ENCODE peak calls at places on chromosomes 2 and 18, in seven cellular contexts. A is neural progenitor cell; X is prostate gland; C is aorta; S is effector memory CD4-positive, alpha-beta T cell; Y is cardiac muscle cell; F is hepatocyte. R is an unnamed sample. For H3K4me1, the result is how much of the 10 kb centered on the place peaks cover.

GRCh38 chr2:231318954-231319353 is 76.6 kb upstream of the B3GNT7 start:
- DNase-seq in F (no peak), S (no peak), Y (no peak), X (no peak), C (no peak), A (no peak), R (peak)

GRCh38 chr2:196696423-196697073 is 57.0 kb downstream of the CCDC150 start:
- DNase-seq in X (no peak), S (no peak), F (peak), C (no peak), A (no peak), Y (no peak), R (no peak)

GRCh38 chr2:240371461-240372000 is 63.9 kb upstream of the GPC1 start:
- DNase-seq in X (no peak), F (no peak), S (no peak), A (no peak), C (no peak), Y (no peak), R (no peak)

GRCh38 chr2:172282944-172283343 is 144.4 kb upstream of the ITGA6 start:
- DNase-seq in F (peak), Y (no peak), X (no peak), S (no peak), A (no peak), C (peak), R (no peak)

GRCh38 chr2:101808006-101808562 is 110.6 kb downstream of the MAP4K4 start:
- DNase-seq in A (no peak), C (no peak), S (no peak), X (no peak), F (no peak), Y (no peak), R (no peak)

GRCh38 chr2:38554973-38555595 is 47.6 kb downstream of the HNRNPLL start:
- DNase-seq in S (no peak), C (no peak), Y (no peak), A (no peak), X (no peak), F (no peak), R (no peak)

GRCh38 chr2:181876614-181877063 is 14.9 kb upstream of the ITPRID2 start:
- DNase-seq in S (no peak), Y (no peak), A (no peak), X (no peak), C (no peak), F (peak), R (no peak)

GRCh38 chr2:23900927-23901322 is 26.0 kb downstream of the ATAD2B start:
- DNase-seq in S (no peak), A (no peak), X (no peak), F (peak), C (no peak), Y (no peak), R (no peak)

GRCh38 chr18:62877448-62878221 is 162.3 kb downstream of the PHLPP1 start:
- DNase-seq in S (no peak), C (no peak), F (peak), Y (peak), X (no peak), A (peak), R (no peak)

GRCh38 chr2:230757476-230757875 is 44.8 kb downstream of the CAB39 start:
- DNase-seq in S (no peak), A (no peak), F (no peak), C (no peak), X (no peak), Y (no peak), R (no peak)

GRCh38 chr18:32324173-32324572 is 134.3 kb downstream of the MEP1B start:
- DNase-seq in C (no peak), S (no peak), Y (no peak), X (no peak), F (no peak), A (no peak), R (no peak)

GRCh38 chr2:213476641-213477040 is 192.4 kb downstream of the SPAG16 start:
- DNase-seq in C (no peak), A (no peak), S (no peak), Y (no peak), X (no peak), F (no peak), R (no peak)

GRCh38 chr2:9310390-9310789 is 103.8 kb downstream of the ASAP2 start:
- DNase-seq in C (peak), X (no peak), S (no peak), Y (no peak), A (no peak), F (peak), R (peak)

GRCh38 chr2:207156451-207157161 is 9.1 kb downstream of the KLF7 start:
- DNase-seq in C (no peak), Y (no peak), X (no peak), A (no peak), F (no peak), S (no peak), R (no peak)

GRCh38 chr2:10336283-10336682 is 33.6 kb downstream of the HPCAL1 start:
- DNase-seq in C (no peak), S (no peak), A (no peak), X (no peak), Y (no peak), F (no peak), R (no peak)

GRCh38 chr18:68298340-68298739 is 416.6 kb downstream of the TMX3 start:
- DNase-seq in C (no peak), F (no peak), A (no peak), Y (no peak), X (no peak), S (no peak), R (no peak)

GRCh38 chr18:596288-596881 is 403 bp upstream of the CLUL1 start:
- DNase-seq in Y (peak), C (no peak), F (peak), S (no peak), X (peak), A (peak), R (peak)

GRCh38 chr2:127047716-127048617 is 59.0 kb downstream of the BIN1 start:
- DNase-seq in S (no peak), C (peak), F (no peak), A (no peak), Y (no peak), X (no peak), R (peak)

GRCh38 chr18:46462523-46462922 is 194.5 kb downstream of the LOXHD1 start:
- DNase-seq in C (no peak), X (no peak), Y (no peak), A (peak), F (no peak), S (no peak), R (no peak)

GRCh38 chr2:69773201-69773600 is 31.3 kb downstream of the ANXA4 start:
- DNase-seq in Y (no peak), A (no peak), F (peak), C (no peak), X (no peak), S (no peak), R (no peak)

GRCh38 chr2:205721057-205721767 is 38.9 kb downstream of the NRP2 start:
- DNase-seq in C (no peak), X (no peak), S (no peak), Y (no peak), F (no peak), A (peak), R (no peak)

GRCh38 chr2:143891879-143892308 is 628.0 kb downstream of the ZEB2 start:
- DNase-seq in C (no peak), F (no peak), A (peak), S (no peak), Y (no peak), X (no peak), R (no peak)

GRCh38 chr2:9657731-9658130 is 26.9 kb upstream of the YWHAQ start:
- DNase-seq in A (no peak), Y (no peak), F (no peak), S (no peak), X (no peak), C (no peak), R (no peak)

GRCh38 chr2:19738707-19739106 is 163.1 kb downstream of the TTC32 start:
- DNase-seq in Y (no peak), C (peak), A (no peak), X (no peak), S (no peak), F (no peak), R (peak)

GRCh38 chr2:212592695-212593094 is 54.1 kb upstream of the ERBB4 start:
- DNase-seq in X (no peak), F (no peak), Y (no peak), A (no peak), C (no peak), S (no peak), R (no peak)

GRCh38 chr2:10297950-10298349 is 4.8 kb upstream of the HPCAL1 start:
- DNase-seq in Y (no peak), X (no peak), F (peak), S (peak), A (no peak), C (peak), R (no peak)

GRCh38 chr2:20604401-20604911 is 46.4 kb downstream of the HS1BP3 start:
- DNase-seq in Y (no peak), C (peak), S (no peak), A (no peak), X (no peak), F (no peak), R (peak)

GRCh38 chr2:158818511-158818910 is 23.4 kb downstream of the DAPL1 start:
- DNase-seq in X (no peak), Y (no peak), S (no peak), A (no peak), F (no peak), C (peak), R (no peak)

GRCh38 chr2:219998099-219998498 is 370.7 kb downstream of the SLC4A3 start:
- DNase-seq in A (no peak), F (no peak), Y (no peak), X (no peak), S (no peak), C (no peak), R (no peak)

GRCh38 chr18:8965398-8965797 is 137.1 kb upstream of the NDUFV2 start:
- DNase-seq in S (no peak), Y (peak), F (no peak), A (no peak), X (no peak), C (no peak), R (no peak)

GRCh38 chr2:120520929-120521912 is 175.3 kb downstream of the INHBB start:
- DNase-seq in Y (peak), C (no peak), A (peak), X (peak), S (no peak), F (no peak), R (peak)

GRCh38 chr2:234162876-234163275 is 112.4 kb downstream of the SPP2 start:
- DNase-seq in X (no peak), C (no peak), F (no peak), Y (no peak), S (no peak), A (no peak), R (no peak)

GRCh38 chr2:127100261-127101047 is 6.5 kb downstream of the BIN1 start:
- DNase-seq in X (no peak), F (peak), S (no peak), C (peak), Y (no peak), A (no peak), R (peak)

DNA sequence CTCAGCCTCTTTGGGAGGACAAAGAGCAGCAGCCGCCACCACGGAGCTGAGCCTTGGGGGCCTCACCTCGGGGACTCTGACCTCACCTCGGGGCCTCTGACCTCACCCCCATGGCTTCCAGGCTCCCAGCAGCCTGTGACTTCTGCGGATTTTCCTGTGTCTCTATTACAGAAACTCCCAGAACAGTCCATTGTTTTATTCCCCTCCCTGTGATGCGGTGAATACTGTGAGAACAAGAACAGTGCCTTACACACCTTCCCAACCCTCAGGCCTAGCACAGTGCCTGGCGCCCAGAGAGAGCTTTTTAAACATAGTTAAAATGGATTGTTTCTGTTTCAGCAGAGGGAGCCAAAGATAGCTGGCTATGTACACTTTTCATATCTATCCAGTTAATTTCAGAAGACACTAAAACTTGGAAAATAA is 63.7 kb downstream of the MBP start:
- DNase-seq in F (no peak), X (no peak), S (no peak), C (no peak), Y (no peak), A (peak), R (no peak)
- H3K4me1 ChIP-seq in F (under half), X (under half), S (half or more), C (under half), Y (under half), A (under half), R (under half)

DNA sequence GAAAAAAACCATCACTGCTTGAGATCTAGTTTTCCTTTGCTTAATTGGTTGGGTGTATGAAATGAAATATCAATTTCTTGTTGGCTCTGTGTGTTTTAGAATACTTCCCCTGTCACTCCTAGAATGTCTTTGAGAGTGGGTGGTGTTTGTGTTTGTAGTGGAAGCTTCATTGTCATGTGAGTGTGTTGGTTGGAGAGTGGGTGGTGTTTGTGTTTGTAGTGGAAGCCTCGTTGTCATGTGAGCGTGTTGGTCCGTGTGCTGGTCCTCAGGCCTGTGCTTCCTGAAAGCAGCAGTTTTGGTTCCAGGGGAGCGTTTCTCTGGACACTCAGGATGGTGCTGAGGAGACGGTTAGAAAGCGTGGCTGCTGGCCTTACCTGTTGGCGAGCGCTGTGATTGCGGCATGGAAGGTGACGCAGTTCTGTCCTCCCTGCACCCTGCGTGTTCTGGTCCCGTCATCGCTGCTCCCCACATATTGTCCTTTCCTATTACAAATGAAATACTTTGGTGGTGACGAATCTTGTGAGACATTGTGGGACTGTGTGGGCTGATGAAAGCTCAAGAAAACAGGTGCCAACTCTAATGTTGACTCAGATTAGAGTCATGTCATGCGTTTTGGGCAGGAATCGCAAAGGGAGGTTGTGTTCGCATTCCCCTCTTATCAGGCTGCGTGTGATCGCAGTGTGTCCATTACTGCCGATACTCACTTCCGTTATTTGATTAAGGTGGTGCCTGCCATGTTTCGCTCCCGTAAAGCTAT is 12.5 kb downstream of the ASB1 start:
- DNase-seq in S (no peak), F (no peak), Y (no peak), C (no peak), A (no peak), X (no peak), R (no peak)
- H3K27ac ChIP-seq in S (no peak), F (peak), Y (no peak), C (peak), A (no peak), X (no peak), R (no peak)

GRCh38 chr2:222299926-222300724 is 1.3 kb upstream of the PAX3 start:
- DNase-seq in C (no peak), F (no peak), Y (no peak), X (no peak), A (peak), S (no peak), R (no peak)
- H3K4me1 ChIP-seq in C (under half), F (under half), Y (under half), X (under half), A (half or more), S (under half), R (under half)

DNA sequence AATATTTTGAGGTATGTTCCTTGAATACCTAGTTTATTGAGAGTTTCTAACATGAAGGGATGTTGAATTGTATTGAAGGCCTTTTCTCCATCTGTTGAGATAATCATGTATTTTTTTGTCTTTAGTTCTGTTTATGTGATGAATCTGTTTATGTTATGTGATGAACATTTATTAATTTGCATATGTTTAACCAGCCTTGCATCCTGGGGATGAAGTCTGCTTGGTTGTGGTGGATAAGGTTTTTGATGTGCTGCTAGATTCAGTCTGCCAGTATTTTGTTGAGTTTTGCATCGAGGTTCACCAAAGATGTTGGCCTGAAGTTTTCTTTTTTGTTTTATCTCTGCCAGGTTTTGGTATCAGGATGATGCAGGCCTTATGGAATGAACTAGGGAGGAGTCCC is 71.8 kb downstream of the EPC2 start:
- DNase-seq in S (no peak), C (no peak), X (no peak), A (no peak), F (no peak), Y (no peak), R (no peak)
- H3K27ac ChIP-seq in S (no peak), C (no peak), X (no peak), A (no peak), F (no peak), Y (no peak), R (no peak)

GRCh38 chr2:189552991-189553404 is 27.6 kb downstream of the SLC40A1 start:
- DNase-seq in X (no peak), C (no peak), S (no peak), A (no peak), F (no peak), Y (no peak), R (no peak)
- H3K4me1 ChIP-seq in X (under half), C (under half), S (under half), A (under half), F (under half), Y (under half), R (under half)

GRCh38 chr2:45496869-45497268 is 114.2 kb downstream of the SRBD1 start:
- DNase-seq in A (no peak), X (no peak), S (no peak), F (peak), Y (no peak), C (no peak), R (no peak)
- H3K27ac ChIP-seq in A (no peak), X (no peak), S (no peak), F (no peak), Y (no peak), C (no peak), R (no peak)

GRCh38 chr2:160432633-160433032 is 61.0 kb downstream of the RBMS1 start:
- DNase-seq in A (peak), C (no peak), S (no peak), X (no peak), Y (no peak), F (no peak), R (no peak)

GRCh38 chr2:160437273-160437672 is 56.3 kb downstream of the RBMS1 start:
- DNase-seq in A (no peak), S (no peak), C (no peak), X (no peak), Y (no peak), F (no peak), R (no peak)

GRCh38 chr2:160433466-160434172 is 60.0 kb downstream of the RBMS1 start:
- DNase-seq in C (no peak), Y (no peak), F (peak), A (no peak), S (no peak), X (peak), R (no peak)

GRCh38 chr2:160431441-160431840 is 62.2 kb downstream of the RBMS1 start:
- DNase-seq in F (no peak), A (no peak), Y (no peak), X (no peak), C (no peak), S (no peak), R (no peak)

GRCh38 chr2:160434254-160434948 is 59.2 kb downstream of the RBMS1 start:
- DNase-seq in F (no peak), S (no peak), A (no peak), C (no peak), Y (no peak), X (no peak), R (no peak)
- H3K4me1 ChIP-seq in F (under half), S (under half), A (under half), C (under half), Y (under half), X (under half), R (under half)

GRCh38 chr2:43099797-43100196 is 126.6 kb downstream of the ZFP36L2 start:
- DNase-seq in Y (no peak), C (no peak), A (no peak), S (no peak), X (no peak), F (no peak), R (no peak)
- H3K27ac ChIP-seq in Y (no peak), C (no peak), A (no peak), S (no peak), X (no peak), F (no peak), R (no peak)

R was measured in kidney.